ENCODE peak calls at places on chromosomes 13 and 19, in nine cellular contexts. L is fibroblast of lung, N is tibial artery, E is HCT116, H is SJSA1, Z is GM12865, O is choroid plexus epithelial cell, P is suprapubic skin, F is tibial nerve. T is an unnamed sample.
A peak's percentile ranks its signal among the peaks of the same experiment; 100 is the strongest.

GRCh38 chr13:29497137-29497654 is 98.3 kb downstream of the SLC7A1 start:
- DNase-seq in L (peak; percentile 74), N (no peak), E (no peak), H (no peak), Z (no peak), O (peak; percentile 89), P (no peak), F (no peak), T (no peak)

GRCh38 chr19:10228925-10229324 is 2.2 kb downstream of the S1PR2 start:
- DNase-seq in L (peak; percentile 80), N (no peak), E (no peak), H (no peak), Z (peak; percentile 73), O (peak; percentile 61), P (no peak), F (peak; percentile 31), T (peak; percentile 70)

GRCh38 chr13:39499580-39499979 is 103.4 kb downstream of the LHFPL6 start:
- DNase-seq in L (no peak), N (no peak), E (no peak), H (no peak), Z (no peak), O (no peak), P (no peak), F (no peak), T (no peak)

GRCh38 chr13:63408227-63409202 is 1992.9 kb upstream of the PCDH20 start:
- DNase-seq in L (peak; percentile 62), N (no peak), E (no peak), H (no peak), Z (no peak), O (peak; percentile 94), P (no peak), F (no peak), T (no peak)

GRCh38 chr19:39926170-39926755 is 8.2 kb downstream of the FCGBP start:
- DNase-seq in L (no peak), N (no peak), E (no peak), H (no peak), Z (no peak), O (no peak), P (peak; percentile 20), F (no peak), T (no peak)

GRCh38 chr13:76622336-76623045 is 263.7 kb downstream of the KCTD12 start:
- DNase-seq in L (peak; percentile 54), N (no peak), E (no peak), H (no peak), Z (no peak), O (peak; percentile 82), P (no peak), F (peak; percentile 59), T (no peak)

GRCh38 chr19:2475018-2475701 is 767 bp upstream of the GADD45B start:
- DNase-seq in L (peak; percentile 56), N (peak; percentile 55), E (no peak), H (peak; percentile 89), Z (peak; percentile 83), O (peak; percentile 69), P (no peak), F (no peak), T (peak; percentile 84)

GRCh38 chr19:49117677-49118564 is 1.0 kb downstream of the C19orf73 start:
- DNase-seq in L (no peak), N (no peak), E (no peak), H (no peak), Z (no peak), O (no peak), P (no peak), F (no peak), T (no peak)

GRCh38 chr13:57716295-57716694 is 84.8 kb downstream of the PCDH17 start:
- DNase-seq in L (no peak), N (no peak), E (no peak), H (no peak), Z (no peak), O (no peak), P (no peak), F (no peak), T (no peak)

GRCh38 chr19:44003461-44004134 is 841 bp downstream of the ZNF230 start:
- DNase-seq in L (no peak), N (no peak), E (no peak), H (no peak), Z (peak; percentile 30), O (peak; percentile 11), P (no peak), F (no peak), T (peak; percentile 51)
- H3K4me3 ChIP-seq in L (peak overlapping the region; percentile 52), N (peak overlapping the region; percentile 82), E (peak overlapping the region; percentile 88), H (peak overlapping the region; percentile 59), Z (peak overlapping the region; percentile 74), O (peak overlapping the region; percentile 83), P (peak overlapping the region; percentile 91), F (peak overlapping the region; percentile 72), T (peak overlapping the region; percentile 98)

GRCh38 chr19:38221421-38221820 is 2.6 kb downstream of the DPF1 start:
- DNase-seq in L (no peak), N (no peak), E (no peak), H (no peak), Z (no peak), O (no peak), P (no peak), F (no peak), T (no peak)

GRCh38 chr19:38223617-38224013 is 407 bp downstream of the DPF1 start:
- DNase-seq in L (no peak), N (no peak), E (no peak), H (no peak), Z (no peak), O (no peak), P (no peak), F (no peak), T (no peak)

GRCh38 chr19:38221919-38222828 is 1.8 kb downstream of the DPF1 start:
- DNase-seq in L (no peak), N (no peak), E (no peak), H (no peak), Z (no peak), O (no peak), P (no peak), F (no peak), T (peak; percentile 39)

GRCh38 chr19:38224014-38224862 is at the start of gene DPF1:
- DNase-seq in L (peak; percentile 52), N (no peak), E (peak; percentile 54), H (peak; percentile 72), Z (peak; percentile 86), O (peak; percentile 55), P (no peak), F (no peak), T (peak; percentile 87)

DNA sequence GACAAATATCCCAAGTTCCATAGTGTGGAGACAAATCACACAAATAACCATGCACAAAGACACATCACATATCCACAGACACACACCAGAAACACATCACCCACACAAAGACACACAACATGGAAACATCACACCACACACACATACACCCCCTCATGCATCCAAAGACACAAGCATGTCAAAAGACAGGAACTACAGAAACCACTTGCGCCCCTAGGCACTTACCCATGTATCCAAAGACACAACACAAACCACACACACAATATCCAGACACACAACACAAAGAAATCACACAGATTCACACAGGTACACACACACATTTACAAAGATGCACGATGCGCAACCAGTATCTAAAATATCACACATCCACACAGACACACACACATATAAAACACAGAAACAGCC is 901 bp downstream of the DPF1 start:
- DNase-seq in L (no peak), N (no peak), E (no peak), H (no peak), Z (no peak), O (no peak), P (no peak), F (no peak), T (no peak)
- H3K4me3 ChIP-seq in L (no peak overlapping the region), N (no peak overlapping the region), E (peak overlapping the region; percentile 60), H (peak overlapping the region; percentile 42), Z (no peak overlapping the region), O (no peak overlapping the region), P (no peak overlapping the region), F (no peak overlapping the region), T (peak overlapping the region; percentile 74)

GRCh38 chr13:81636120-81636519 is 1295.2 kb upstream of the SPRY2 start:
- DNase-seq in L (no peak), N (no peak), E (no peak), H (no peak), Z (no peak), O (no peak), P (no peak), F (no peak), T (no peak)
- H3K4me3 ChIP-seq in L (no peak overlapping the region), N (no peak overlapping the region), E (no peak overlapping the region), H (no peak overlapping the region), Z (no peak overlapping the region), O (no peak overlapping the region), P (no peak overlapping the region), F (no peak overlapping the region), T (no peak overlapping the region)

GRCh38 chr19:47158879-47159509 is 28.4 kb downstream of the SAE1 start:
- DNase-seq in L (no peak), N (no peak), E (no peak), H (peak; percentile 70), Z (no peak), O (peak; percentile 70), P (no peak), F (no peak), T (peak; percentile 79)

GRCh38 chr19:47156861-47157454 is 26.3 kb downstream of the SAE1 start:
- DNase-seq in L (peak; percentile 72), N (no peak), E (no peak), H (peak; percentile 33), Z (peak; percentile 46), O (peak; percentile 24), P (no peak), F (no peak), T (no peak)

GRCh38 chr19:47155141-47155540 is 24.5 kb downstream of the SAE1 start:
- DNase-seq in L (peak; percentile 70), N (no peak), E (no peak), H (no peak), Z (no peak), O (no peak), P (no peak), F (no peak), T (peak; percentile 12)

GRCh38 chr19:47157455-47158321 is 27.1 kb downstream of the SAE1 start:
- DNase-seq in L (peak; percentile 51), N (peak; percentile 39), E (no peak), H (peak; percentile 79), Z (peak; percentile 39), O (peak; percentile 79), P (peak; percentile 79), F (peak; percentile 24), T (peak; percentile 68)

GRCh38 chr19:47158367-47158791 is 27.7 kb downstream of the SAE1 start:
- DNase-seq in L (no peak), N (no peak), E (no peak), H (no peak), Z (no peak), O (no peak), P (no peak), F (peak; percentile 10), T (no peak)
- H3K4me3 ChIP-seq in L (no peak overlapping the region), N (no peak overlapping the region), E (no peak overlapping the region), H (no peak overlapping the region), Z (no peak overlapping the region), O (no peak overlapping the region), P (peak overlapping the region; percentile 4), F (no peak overlapping the region), T (no peak overlapping the region)

GRCh38 chr13:44974056-44974798 is 15.0 kb downstream of the NUFIP1 start:
- DNase-seq in L (peak; percentile 53), N (peak; percentile 71), E (no peak), H (no peak), Z (peak; percentile 71), O (peak; percentile 84), P (no peak), F (peak; percentile 63), T (peak; percentile 46)
- H3K4me3 ChIP-seq in L (no peak overlapping the region), N (no peak overlapping the region), E (no peak overlapping the region), H (no peak overlapping the region), Z (peak overlapping the region; percentile 12), O (no peak overlapping the region), P (no peak overlapping the region), F (no peak overlapping the region), T (no peak overlapping the region)

GRCh38 chr19:35754365-35755139 is 2.3 kb downstream of the HSPB6 start:
- DNase-seq in L (peak; percentile 24), N (no peak), E (no peak), H (no peak), Z (no peak), O (peak; percentile 28), P (no peak), F (no peak), T (no peak)
- H3K4me3 ChIP-seq in L (no peak overlapping the region), N (peak overlapping the region; percentile 72), E (no peak overlapping the region), H (no peak overlapping the region), Z (no peak overlapping the region), O (no peak overlapping the region), P (peak overlapping the region; percentile 94), F (no peak overlapping the region), T (no peak overlapping the region)

T was measured in GM23248.